ENCODE peak calls at places on chromosomes 5 and 9, in nine cellular contexts. T is tibial nerve; J is RWPE1; V is colonic mucosa; Q is osteocyte; Z is hepatic stellate cell; L is CD8-positive, alpha-beta T cell; S is H1; C is stimulated activated CD4-positive, alpha-beta T cell treated with anti-CD3 and anti-CD28 coated beads, Interleukin-15, amount 100 ng/mL, for 24 hours. G is an unnamed sample.

GRCh38 chr5:5886812-5887486 is 464.5 kb downstream of the ICE1 start:
- DNase-seq in T (no peak), J (peak), V (peak), Q (peak), Z (no peak), L (no peak), S (peak), C (peak), G (peak)

GRCh38 chr5:16784843-16785791 is 151.0 kb downstream of the MYO10 start:
- DNase-seq in T (no peak), J (no peak), V (no peak), Q (no peak), Z (no peak), L (no peak), S (no peak), C (peak), G (no peak)

GRCh38 chr5:96963267-96963666 is 27.4 kb downstream of the LNPEP start:
- DNase-seq in T (peak), J (no peak), V (peak), Q (no peak), Z (peak), L (no peak), S (no peak), C (peak), G (no peak)

GRCh38 chr5:127386557-127386956 is 96.0 kb downstream of the MEGF10 start:
- DNase-seq in T (no peak), J (no peak), V (no peak), Q (no peak), Z (peak), L (no peak), S (no peak), C (no peak), G (no peak)

GRCh38 chr9:124764774-124765438 is 6.2 kb downstream of the NR6A1 start:
- DNase-seq in T (no peak), J (peak), V (no peak), Q (no peak), Z (no peak), L (no peak), S (no peak), C (no peak), G (no peak)

GRCh38 chr5:82257729-82258128 is 20.4 kb downstream of the RPS23 start:
- DNase-seq in T (no peak), J (no peak), V (no peak), Q (no peak), Z (no peak), L (no peak), S (no peak), C (no peak), G (no peak)

GRCh38 chr5:13946111-13946510 is 1.6 kb upstream of the DNAH5 start:
- DNase-seq in T (no peak), J (no peak), V (no peak), Q (no peak), Z (no peak), L (no peak), S (no peak), C (no peak), G (no peak)

GRCh38 chr5:40477856-40478546 is 201.7 kb upstream of the PTGER4 start:
- DNase-seq in T (no peak), J (peak), V (no peak), Q (no peak), Z (no peak), L (no peak), S (no peak), C (no peak), G (no peak)

GRCh38 chr5:146662229-146662628 is 146.2 kb upstream of the GPR151 start:
- DNase-seq in T (no peak), J (peak), V (no peak), Q (no peak), Z (no peak), L (no peak), S (no peak), C (peak), G (no peak)

GRCh38 chr9:16138961-16139441 is 586.2 kb downstream of the CCDC171 start:
- DNase-seq in T (peak), J (no peak), V (no peak), Q (no peak), Z (peak), L (no peak), S (no peak), C (no peak), G (no peak)

GRCh38 chr9:123927625-123928308 is 2.2 kb downstream of the DENND1A start:
- DNase-seq in T (no peak), J (peak), V (peak), Q (no peak), Z (peak), L (no peak), S (no peak), C (no peak), G (no peak)

GRCh38 chr9:123441769-123442168 is 85.8 kb downstream of the CRB2 start:
- DNase-seq in T (no peak), J (no peak), V (no peak), Q (no peak), Z (no peak), L (no peak), S (no peak), C (no peak), G (no peak)

GRCh38 chr5:41935544-41935943 is 10.5 kb downstream of the FBXO4 start:
- DNase-seq in T (no peak), J (no peak), V (no peak), Q (no peak), Z (no peak), L (no peak), S (no peak), C (no peak), G (no peak)

GRCh38 chr5:131617140-131617822 is 17.7 kb downstream of the RAPGEF6 start:
- DNase-seq in T (no peak), J (no peak), V (no peak), Q (no peak), Z (no peak), L (no peak), S (no peak), C (no peak), G (no peak)

GRCh38 chr9:108323615-108324014 is 532.2 kb downstream of the ACTL7B start:
- DNase-seq in T (no peak), J (peak), V (no peak), Q (no peak), Z (no peak), L (no peak), S (no peak), C (no peak), G (no peak)